ENCODE peak calls at places on chromosome 6, in six cellular contexts. One of them, this sample, is unnamed.
A peak's percentile ranks its signal among the peaks of the same experiment; 100 is the strongest.

GRCh38 chr6:108348655-108349349 is 53.9 kb downstream of the AFG1L start:
- DNase-seq in A549: no peak
- DNase-seq in sigmoid colon: no peak
- DNase-seq in stomach: no peak
- DNase-seq in suprapubic skin: no peak
- DNase-seq in H1: no peak
- DNase-seq in this sample: no peak

GRCh38 chr6:32113386-32114352 is 4.5 kb upstream of the TNXB start:
- DNase-seq in suprapubic skin: peak; percentile 93
- DNase-seq in stomach: peak; percentile 50
- DNase-seq in sigmoid colon: peak; percentile 96
- DNase-seq in A549: peak; percentile 34
- DNase-seq in H1: no peak
- DNase-seq in this sample: peak; percentile 98

GRCh38 chr6:168035098-168035660 is 37.7 kb downstream of the KIF25 start:
- DNase-seq in suprapubic skin: peak; percentile 77
- DNase-seq in A549: peak; percentile 41
- DNase-seq in stomach: peak; percentile 45
- DNase-seq in H1: no peak
- DNase-seq in sigmoid colon: peak; percentile 81
- DNase-seq in this sample: peak; percentile 70

GRCh38 chr6:114339706-114340105 is 3.1 kb downstream of the HS3ST5 start:
- DNase-seq in H1: no peak
- DNase-seq in A549: no peak
- DNase-seq in suprapubic skin: no peak
- DNase-seq in stomach: no peak
- DNase-seq in sigmoid colon: no peak
- DNase-seq in this sample: no peak

GRCh38 chr6:68701159-68701558 is 66.1 kb downstream of the ADGRB3 start:
- DNase-seq in A549: no peak
- DNase-seq in stomach: no peak
- DNase-seq in sigmoid colon: no peak
- DNase-seq in H1: no peak
- DNase-seq in suprapubic skin: no peak
- DNase-seq in this sample: no peak

GRCh38 chr6:134123666-134124208 is 71.3 kb upstream of the SLC2A12 start:
- DNase-seq in sigmoid colon: no peak
- DNase-seq in suprapubic skin: no peak
- DNase-seq in H1: no peak
- DNase-seq in stomach: no peak
- DNase-seq in A549: peak; percentile 19
- DNase-seq in this sample: no peak

GRCh38 chr6:122838060-122838780 is 49.2 kb downstream of the SMPDL3A start:
- DNase-seq in stomach: no peak
- DNase-seq in H1: no peak
- DNase-seq in suprapubic skin: no peak
- DNase-seq in A549: peak; percentile 10
- DNase-seq in sigmoid colon: no peak
- DNase-seq in this sample: no peak

GRCh38 chr6:131430531-131430930 is 142.5 kb upstream of the ARG1 start:
- DNase-seq in stomach: no peak
- DNase-seq in suprapubic skin: no peak
- DNase-seq in sigmoid colon: no peak
- DNase-seq in A549: no peak
- DNase-seq in H1: no peak
- DNase-seq in this sample: no peak

GRCh38 chr6:151633517-151634335 is 139.9 kb downstream of the CCDC170 start:
- DNase-seq in H1: no peak
- DNase-seq in A549: no peak
- DNase-seq in suprapubic skin: no peak
- DNase-seq in stomach: peak; percentile 45
- DNase-seq in sigmoid colon: no peak
- DNase-seq in this sample: no peak

GRCh38 chr6:138455746-138456392 is 43.4 kb downstream of the NHSL1 start:
- DNase-seq in stomach: no peak
- DNase-seq in H1: no peak
- DNase-seq in sigmoid colon: no peak
- DNase-seq in A549: no peak
- DNase-seq in suprapubic skin: no peak
- DNase-seq in this sample: no peak

GRCh38 chr6:1244941-1245340 is 67.0 kb upstream of the FOXQ1 start:
- DNase-seq in A549: no peak
- DNase-seq in H1: peak; percentile 39
- DNase-seq in stomach: no peak
- DNase-seq in sigmoid colon: no peak
- DNase-seq in suprapubic skin: no peak
- DNase-seq in this sample: no peak

GRCh38 chr6:109008061-109008460 is 86.6 kb downstream of the SESN1 start:
- DNase-seq in suprapubic skin: no peak
- DNase-seq in H1: no peak
- DNase-seq in sigmoid colon: no peak
- DNase-seq in stomach: no peak
- DNase-seq in A549: no peak
- DNase-seq in this sample: no peak

GRCh38 chr6:80005406-80005805 is 957 bp downstream of the TTK start:
- DNase-seq in stomach: no peak
- DNase-seq in sigmoid colon: no peak
- DNase-seq in H1: no peak
- DNase-seq in suprapubic skin: no peak
- DNase-seq in A549: no peak
- DNase-seq in this sample: no peak

GRCh38 chr6:80006541-80006940 is 2.1 kb downstream of the TTK start:
- DNase-seq in suprapubic skin: no peak
- DNase-seq in stomach: no peak
- DNase-seq in A549: no peak
- DNase-seq in H1: no peak
- DNase-seq in sigmoid colon: no peak
- DNase-seq in this sample: no peak

GRCh38 chr6:80001337-80001736 is 3.1 kb upstream of the TTK start:
- DNase-seq in stomach: no peak
- DNase-seq in A549: no peak
- DNase-seq in sigmoid colon: no peak
- DNase-seq in H1: no peak
- DNase-seq in suprapubic skin: no peak
- DNase-seq in this sample: no peak

GRCh38 chr6:80003841-80004198 is 629 bp upstream of the TTK start:
- DNase-seq in sigmoid colon: peak; percentile 65
- DNase-seq in H1: peak; percentile 55
- DNase-seq in A549: no peak
- DNase-seq in stomach: no peak
- DNase-seq in suprapubic skin: no peak
- DNase-seq in this sample: no peak

GRCh38 chr6:80004199-80005072 is at the start of gene TTK:
- DNase-seq in H1: peak; percentile 88
- DNase-seq in sigmoid colon: peak; percentile 95
- DNase-seq in suprapubic skin: peak; percentile 95
- DNase-seq in A549: peak; percentile 64
- DNase-seq in stomach: peak; percentile 94
- DNase-seq in this sample: peak; percentile 84
- TF ChIP-seq EP300 in H1: no peak
- TF ChIP-seq EP300 in sigmoid colon: no peak
- TF ChIP-seq EP300 in suprapubic skin: no peak
- TF ChIP-seq EP300 in A549: no peak
- TF ChIP-seq EP300 in stomach: no peak
- TF ChIP-seq EP300 in this sample: no peak

DNA sequence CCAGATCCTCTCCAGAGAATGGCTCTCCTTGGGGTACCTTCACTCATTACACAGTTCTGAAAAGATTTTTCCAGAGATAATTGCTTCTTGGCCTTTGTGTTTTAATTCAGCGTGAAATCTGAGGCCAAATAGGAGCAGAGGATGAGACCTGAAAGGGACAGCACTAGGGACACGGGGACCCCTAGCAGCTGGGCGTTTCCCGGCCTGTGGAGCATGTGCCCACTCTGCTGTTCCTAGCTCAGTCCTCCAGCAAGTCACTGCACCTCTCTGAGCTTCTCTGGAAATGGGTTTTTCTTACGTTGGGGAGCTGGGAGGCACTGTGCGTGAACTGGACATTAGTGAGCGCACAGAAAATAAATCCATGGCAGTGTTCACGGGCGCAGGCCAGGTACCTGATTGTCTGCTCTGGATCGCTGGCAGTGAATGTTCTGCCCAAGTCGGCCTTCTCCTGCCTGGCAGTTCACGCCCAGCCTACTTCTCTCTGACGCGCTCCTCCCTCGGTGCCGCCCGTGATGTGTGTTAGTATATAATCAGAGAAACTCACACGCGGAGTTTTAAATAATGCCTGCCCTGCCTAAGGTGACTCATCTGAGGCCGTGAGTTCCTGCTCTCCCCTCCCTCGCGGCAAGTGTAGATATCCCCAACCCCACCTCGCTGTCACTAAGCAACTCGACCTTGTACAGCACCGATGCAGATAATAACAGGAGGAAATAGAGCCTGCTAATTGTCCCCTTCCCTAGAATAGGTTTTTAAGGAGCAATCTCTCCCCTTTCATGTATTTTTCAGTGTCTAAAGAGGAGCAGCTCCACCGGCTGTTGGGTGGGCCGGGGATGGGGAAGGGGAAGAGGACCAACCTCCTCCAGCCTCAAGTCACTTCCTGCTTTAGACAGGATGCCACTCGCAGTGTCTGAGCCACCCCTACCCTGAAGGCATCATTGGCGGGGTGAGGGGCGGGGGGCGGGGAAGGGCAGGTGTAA is 2.7 kb upstream of the TUBB2A start:
- DNase-seq in suprapubic skin: peak; percentile 84
- DNase-seq in A549: no peak
- DNase-seq in H1: no peak
- DNase-seq in sigmoid colon: peak; percentile 78
- DNase-seq in stomach: peak; percentile 87
- DNase-seq in this sample: no peak
- TF ChIP-seq POLR2A in suprapubic skin: no peak
- TF ChIP-seq POLR2A in A549: no peak
- TF ChIP-seq POLR2A in H1: no peak
- TF ChIP-seq POLR2A in sigmoid colon: peak; percentile 29
- TF ChIP-seq POLR2A in stomach: peak; percentile 33
- TF ChIP-seq POLR2A in this sample: no peak

GRCh38 chr6:16452348-16452747 is 214.0 kb downstream of the GMPR start:
- DNase-seq in A549: no peak
- DNase-seq in sigmoid colon: no peak
- DNase-seq in stomach: no peak
- DNase-seq in H1: no peak
- DNase-seq in suprapubic skin: no peak
- DNase-seq in this sample: no peak

GRCh38 chr6:16450821-16451220 is 212.4 kb downstream of the GMPR start:
- DNase-seq in sigmoid colon: no peak
- DNase-seq in stomach: no peak
- DNase-seq in suprapubic skin: no peak
- DNase-seq in H1: no peak
- DNase-seq in A549: no peak
- DNase-seq in this sample: no peak

GRCh38 chr6:16446241-16446640 is 207.9 kb downstream of the GMPR start:
- DNase-seq in H1: no peak
- DNase-seq in sigmoid colon: no peak
- DNase-seq in suprapubic skin: no peak
- DNase-seq in A549: no peak
- DNase-seq in stomach: no peak
- DNase-seq in this sample: no peak

DNA sequence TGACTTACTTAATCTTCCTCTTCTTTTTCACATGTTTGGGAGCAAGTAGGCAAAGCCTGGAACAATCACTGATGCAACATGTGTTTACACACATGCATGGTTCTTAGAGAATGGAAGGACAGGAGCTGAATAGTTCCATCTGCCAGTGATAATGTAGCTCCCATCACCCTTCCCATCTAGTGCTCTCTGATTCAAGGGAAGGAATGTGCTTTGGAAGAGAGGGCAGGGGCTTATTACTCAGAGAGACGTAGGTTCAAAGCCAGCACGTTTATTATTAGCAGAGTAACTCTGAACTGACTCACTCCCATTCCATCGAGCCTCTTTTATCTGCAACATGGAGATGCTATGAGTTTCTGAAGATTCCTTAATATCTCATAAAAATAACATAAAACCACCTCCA is 211.9 kb downstream of the GMPR start:
- DNase-seq in A549: no peak
- DNase-seq in suprapubic skin: no peak
- DNase-seq in H1: no peak
- DNase-seq in stomach: no peak
- DNase-seq in sigmoid colon: no peak
- DNase-seq in this sample: no peak
- H3K4me3 ChIP-seq in A549: no peak overlapping the region
- H3K4me3 ChIP-seq in suprapubic skin: no peak overlapping the region
- H3K4me3 ChIP-seq in H1: no peak overlapping the region
- H3K4me3 ChIP-seq in stomach: no peak overlapping the region
- H3K4me3 ChIP-seq in sigmoid colon: no peak overlapping the region
- H3K4me3 ChIP-seq in this sample: no peak overlapping the region

GRCh38 chr6:43876602-43877001 is 106.6 kb downstream of the VEGFA start:
- DNase-seq in A549: no peak
- DNase-seq in stomach: no peak
- DNase-seq in suprapubic skin: no peak
- DNase-seq in sigmoid colon: no peak
- DNase-seq in H1: no peak
- DNase-seq in this sample: no peak

GRCh38 chr6:43871933-43872332 is 101.9 kb downstream of the VEGFA start:
- DNase-seq in H1: no peak
- DNase-seq in sigmoid colon: no peak
- DNase-seq in A549: no peak
- DNase-seq in suprapubic skin: no peak
- DNase-seq in stomach: no peak
- DNase-seq in this sample: no peak

GRCh38 chr6:43875849-43876572 is 106.0 kb downstream of the VEGFA start:
- DNase-seq in sigmoid colon: no peak
- DNase-seq in H1: no peak
- DNase-seq in stomach: no peak
- DNase-seq in A549: no peak
- DNase-seq in suprapubic skin: no peak
- DNase-seq in this sample: no peak

GRCh38 chr6:43874814-43875590 is 105.0 kb downstream of the VEGFA start:
- DNase-seq in sigmoid colon: no peak
- DNase-seq in A549: no peak
- DNase-seq in H1: no peak
- DNase-seq in stomach: no peak
- DNase-seq in suprapubic skin: no peak
- DNase-seq in this sample: no peak

DNA sequence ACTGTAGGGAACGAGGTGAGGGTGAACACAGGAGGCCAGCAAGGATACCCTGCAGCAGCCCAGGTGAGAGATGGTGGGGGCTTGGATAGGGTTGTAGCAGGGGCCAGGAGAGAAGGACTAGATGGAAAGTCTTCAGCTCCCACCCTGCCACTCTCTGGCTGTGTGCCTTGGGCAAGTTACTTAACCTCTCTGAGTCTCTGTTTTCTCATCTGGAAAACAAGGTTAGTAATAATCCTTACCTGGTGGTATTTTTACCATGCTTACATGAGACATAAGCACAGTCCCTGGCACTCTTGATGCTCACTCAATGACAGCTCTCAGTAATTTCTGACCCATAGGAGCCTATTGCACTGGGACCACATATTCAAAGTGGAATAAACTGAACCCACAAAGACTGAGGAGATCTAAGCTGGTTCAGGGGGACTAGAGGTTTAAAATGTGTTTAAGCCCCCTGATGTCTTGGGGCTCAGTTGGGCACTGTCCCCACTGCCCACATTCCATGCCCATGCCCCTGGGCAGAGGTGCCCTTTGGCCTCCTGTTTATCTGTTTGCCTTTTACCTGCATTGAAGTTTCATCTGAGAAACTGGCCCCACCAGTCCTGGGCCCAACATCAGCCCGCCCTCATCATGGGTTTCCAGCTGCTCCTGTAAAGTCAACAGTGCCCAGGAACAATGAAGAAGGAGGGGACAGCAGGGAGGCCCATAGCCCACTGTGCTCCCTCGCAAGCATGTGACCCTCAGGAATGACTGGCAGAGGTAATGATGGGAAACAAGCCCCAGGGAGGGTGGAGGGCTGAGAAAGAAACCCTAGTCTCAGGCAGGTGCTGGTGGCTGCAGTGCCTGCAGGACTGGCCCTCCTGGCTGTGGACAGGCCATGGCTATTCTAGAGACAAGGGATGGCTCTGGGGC is 104.0 kb downstream of the VEGFA start:
- DNase-seq in A549: no peak
- DNase-seq in suprapubic skin: no peak
- DNase-seq in H1: no peak
- DNase-seq in sigmoid colon: no peak
- DNase-seq in stomach: peak; percentile 79
- DNase-seq in this sample: no peak
- TF ChIP-seq EP300 in A549: no peak
- TF ChIP-seq EP300 in suprapubic skin: no peak
- TF ChIP-seq EP300 in H1: no peak
- TF ChIP-seq EP300 in sigmoid colon: no peak
- TF ChIP-seq EP300 in stomach: no peak
- TF ChIP-seq EP300 in this sample: no peak

This sample was measured in ovary.